ENCODE peak calls at places on chromosomes 16 and 17, in seven cellular contexts. J is PC-3, U is cardiac muscle cell, Q is AG04450, T is gastrocnemius medialis, Y is HCT116, O is transverse colon. H is an unnamed sample. For H3K27me3, the result is how much of the 10 kb centered on the place peaks cover.

GRCh38 chr17:55735784-55736405 is 13.2 kb upstream of the TMEM100 start:
- DNase-seq in Q (no peak), O (peak), Y (peak), J (peak), U (peak), T (no peak), H (no peak)

GRCh38 chr16:1938910-1939309 is 4.1 kb downstream of the MSRB1 start:
- DNase-seq in Q (no peak), U (no peak), T (no peak), Y (no peak), O (no peak), J (no peak), H (no peak)

GRCh38 chr16:47519037-47519436 is 57.9 kb downstream of the PHKB start:
- DNase-seq in O (no peak), Q (no peak), Y (no peak), U (no peak), J (no peak), T (no peak), H (no peak)

GRCh38 chr16:23027386-23027785 is 121.9 kb downstream of the USP31 start:
- DNase-seq in Y (no peak), Q (no peak), O (no peak), J (no peak), T (no peak), U (no peak), H (no peak)

GRCh38 chr17:47225436-47225858 is 16.3 kb downstream of the MYL4 start:
- DNase-seq in J (peak), U (peak), Q (peak), O (peak), Y (peak), T (peak), H (no peak)

GRCh38 chr16:72677662-72678447 is 370.1 kb downstream of the ZFHX3 start:
- DNase-seq in Y (no peak), Q (peak), T (no peak), O (peak), U (no peak), J (peak), H (no peak)

GRCh38 chr16:72110662-72111615 is 17.3 kb downstream of the DHX38 start:
- DNase-seq in J (no peak), Q (no peak), U (no peak), Y (no peak), O (no peak), T (no peak), H (no peak)

GRCh38 chr17:39979021-39979660 is 1.5 kb upstream of the PSMD3 start:
- DNase-seq in Y (no peak), Q (peak), T (no peak), O (no peak), J (peak), U (peak), H (no peak)

GRCh38 chr17:10172241-10172741 is 26.1 kb downstream of the GAS7 start:
- DNase-seq in J (no peak), Y (no peak), O (no peak), U (peak), T (no peak), Q (no peak), H (no peak)

GRCh38 chr17:57480438-57481196 is 224.3 kb downstream of the MSI2 start:
- DNase-seq in T (peak), Q (no peak), Y (no peak), O (no peak), J (peak), U (peak), H (no peak)

GRCh38 chr17:77666881-77667395 is 291.6 kb upstream of the TNRC6C start:
- DNase-seq in Y (no peak), Q (no peak), J (no peak), T (no peak), O (peak), U (no peak), H (no peak)

GRCh38 chr17:77071925-77072490 is 68.8 kb upstream of the SEC14L1 start:
- DNase-seq in T (no peak), Y (no peak), O (no peak), J (no peak), Q (no peak), U (no peak), H (no peak)

GRCh38 chr17:48498168-48498840 is 32.5 kb downstream of the HOXB1 start:
- DNase-seq in U (no peak), J (peak), Q (no peak), Y (no peak), O (no peak), T (no peak), H (no peak)

GRCh38 chr16:47888142-47888541 is 267.7 kb downstream of the ABCC12 start:
- DNase-seq in U (peak), Y (no peak), J (peak), O (no peak), Q (no peak), T (no peak), H (no peak)

GRCh38 chr17:351436-351713 is 1.2 kb downstream of the RPH3AL start:
- DNase-seq in O (no peak), J (no peak), U (no peak), T (no peak), Q (no peak), Y (no peak), H (no peak)

GRCh38 chr16:30117768-30118167 is 4.4 kb upstream of the GDPD3 start:
- DNase-seq in J (no peak), O (no peak), Q (no peak), U (no peak), T (no peak), Y (no peak), H (no peak)

GRCh38 chr16:58428621-58429557 is 36.6 kb downstream of the GINS3 start:
- DNase-seq in T (no peak), U (no peak), Y (no peak), J (no peak), Q (no peak), O (no peak), H (no peak)

GRCh38 chr17:64777413-64778101 is 115.5 kb upstream of the SMURF2 start:
- DNase-seq in T (no peak), Y (no peak), U (no peak), Q (no peak), J (no peak), O (peak), H (peak)

GRCh38 chr17:14756469-14756868 is 455.6 kb downstream of the HS3ST3B1 start:
- DNase-seq in U (no peak), Q (no peak), J (peak), O (no peak), Y (no peak), T (no peak), H (no peak)

GRCh38 chr17:73865825-73866224 is 221.6 kb upstream of the SDK2 start:
- DNase-seq in Y (no peak), U (no peak), T (no peak), O (no peak), J (no peak), Q (no peak), H (peak)

GRCh38 chr16:51140112-51140511 is 11.0 kb downstream of the SALL1 start:
- DNase-seq in Q (no peak), O (no peak), J (no peak), Y (no peak), T (no peak), U (no peak), H (no peak)

GRCh38 chr17:41656249-41657023 is 32.1 kb upstream of the KRT17 start:
- DNase-seq in Y (no peak), T (no peak), J (no peak), O (no peak), Q (no peak), U (no peak), H (no peak)

GRCh38 chr17:48026503-48027321 is 10.9 kb downstream of the COPZ2 start:
- DNase-seq in J (peak), Y (peak), Q (peak), O (peak), T (peak), U (peak), H (peak)

GRCh38 chr17:28371245-28372202 is at the start of gene SARM1:
- DNase-seq in O (peak), U (peak), Q (peak), T (peak), J (no peak), Y (peak), H (peak)

GRCh38 chr17:60675997-60676396 is 1.7 kb upstream of the BCAS3 start:
- DNase-seq in J (no peak), Q (no peak), O (no peak), U (no peak), Y (no peak), T (no peak), H (no peak)

GRCh38 chr17:33013596-33014375 is 22.1 kb downstream of the SPACA3 start:
- DNase-seq in J (no peak), U (no peak), Q (no peak), T (no peak), O (no peak), Y (no peak), H (peak)

GRCh38 chr17:15392326-15392739 is 50.9 kb upstream of the TEKT3 start:
- DNase-seq in O (no peak), U (peak), Y (no peak), T (no peak), J (peak), Q (peak), H (no peak)

GRCh38 chr16:81432899-81433560 is 11.6 kb upstream of the CMIP start:
- DNase-seq in T (no peak), U (no peak), O (no peak), J (no peak), Q (no peak), Y (no peak), H (no peak)

GRCh38 chr17:54754560-54754959 is 146.1 kb upstream of the TOM1L1 start:
- DNase-seq in J (no peak), Q (no peak), U (no peak), O (no peak), Y (peak), T (no peak), H (no peak)

GRCh38 chr16:88633684-88634140 is 4.7 kb upstream of the IL17C start:
- DNase-seq in O (peak), Y (no peak), U (peak), Q (no peak), J (no peak), T (no peak), H (peak)
- H3K27ac ChIP-seq in O (peak), Y (no peak), U (no peak), Q (no peak), J (no peak), T (no peak), H (no peak)

DNA sequence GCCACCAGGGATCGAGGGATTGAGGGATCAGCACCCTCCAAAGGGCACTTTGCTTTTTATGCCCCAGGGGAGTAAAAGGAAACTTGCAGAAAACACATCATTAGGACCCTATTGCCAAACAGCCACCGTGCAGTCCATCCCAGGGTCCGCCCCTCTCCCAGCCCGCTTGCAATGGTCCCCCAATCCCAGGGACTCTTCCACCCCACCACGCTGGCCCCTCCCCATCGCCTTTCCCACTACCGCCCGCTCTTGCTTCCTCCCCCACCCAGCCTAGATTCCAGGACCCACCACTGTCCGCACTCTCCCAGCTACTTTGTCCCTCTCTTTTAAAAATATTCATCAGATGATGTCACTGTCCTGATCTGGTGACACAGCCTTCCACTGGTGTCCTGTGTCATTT is 128.1 kb downstream of the RBFOX3 start:
- DNase-seq in Y (no peak), Q (no peak), J (no peak), U (no peak), T (no peak), O (no peak), H (no peak)
- H3K27me3 ChIP-seq in Y (half or more), Q (under half), J (half or more), U (half or more), T (under half), O (half or more), H (under half)

DNA sequence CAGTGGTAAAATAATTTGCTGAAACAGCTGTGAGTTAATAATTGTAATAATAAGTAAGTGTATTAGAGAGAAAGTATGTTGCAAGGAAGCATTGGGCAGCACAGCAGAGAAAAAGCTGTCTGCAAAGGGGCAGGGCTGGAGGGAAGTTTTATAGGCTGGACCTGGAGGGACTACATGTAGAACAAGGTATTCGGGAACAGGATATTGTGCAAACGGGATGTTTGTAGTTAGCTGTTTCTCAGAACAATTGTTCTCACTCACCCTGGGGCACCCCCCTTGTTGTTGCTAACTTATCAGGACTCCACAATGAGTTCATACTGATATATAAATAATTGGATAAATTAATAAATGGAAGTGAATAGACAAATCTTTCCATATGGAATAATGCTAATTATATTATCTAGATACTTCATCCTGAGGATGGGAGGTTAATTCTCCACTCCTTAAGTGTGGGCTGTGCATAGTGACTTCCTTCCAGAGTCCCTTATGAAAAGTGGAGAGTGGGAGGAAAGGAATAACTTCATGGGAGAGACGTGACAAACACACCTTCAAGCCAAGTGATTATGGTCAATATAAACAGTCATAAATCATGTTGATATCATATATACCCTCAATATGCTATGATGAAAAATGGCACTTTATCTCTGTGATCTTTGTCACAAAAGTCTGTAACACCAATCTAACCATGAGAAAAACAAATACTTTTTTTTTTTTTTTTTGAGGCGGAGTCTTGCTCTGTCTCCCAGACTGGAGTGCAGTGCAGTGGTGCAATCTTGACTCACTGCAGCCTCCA is 85.4 kb downstream of the PPM1E start:
- DNase-seq in U (peak), Y (no peak), Q (no peak), J (peak), O (no peak), T (no peak), H (no peak)
- TF ChIP-seq CTCF in U (no peak), Y (no peak), Q (no peak), J (no peak), O (no peak), T (no peak), H (no peak)

GRCh38 chr17:38350035-38350434 is 1.6 kb upstream of the SOCS7 start:
- DNase-seq in T (no peak), O (no peak), Y (no peak), U (no peak), J (no peak), Q (no peak), H (no peak)
- H3K27ac ChIP-seq in T (no peak), O (no peak), Y (no peak), U (no peak), J (no peak), Q (no peak), H (no peak)

DNA sequence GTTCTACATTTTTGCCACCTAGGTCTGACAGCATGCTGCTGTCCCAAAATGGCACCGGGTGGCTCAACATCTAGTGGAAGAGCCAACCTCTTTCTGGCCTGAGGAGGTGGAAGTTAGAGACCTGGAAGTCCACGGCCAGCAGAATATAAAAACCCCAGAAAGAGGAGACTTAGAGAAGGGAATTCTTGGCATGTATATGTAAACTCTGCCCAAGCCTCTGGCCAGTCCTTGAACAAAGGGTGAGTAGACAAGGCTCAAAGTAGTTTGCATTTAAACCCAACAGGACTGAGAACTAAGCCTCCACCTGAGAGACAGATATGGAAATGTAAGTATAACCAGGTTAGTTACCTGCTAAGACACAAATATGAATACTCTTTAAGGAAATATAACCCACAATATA is 210.3 kb downstream of the GRIN2A start:
- DNase-seq in T (no peak), U (no peak), J (no peak), Y (no peak), Q (no peak), O (no peak), H (no peak)
- H3K27me3 ChIP-seq in T (under half), U (under half), J (under half), Y (under half), Q (under half), O (under half), H (under half)

GRCh38 chr16:78092755-78093154 is 6.7 kb upstream of the WWOX start:
- DNase-seq in O (no peak), Y (no peak), J (no peak), T (no peak), Q (no peak), U (no peak), H (no peak)
- TF ChIP-seq CTCF in O (no peak), Y (no peak), J (no peak), T (no peak), Q (no peak), U (no peak), H (no peak)

GRCh38 chr17:17445296-17445924 is 31.4 kb upstream of the MED9 start:
- DNase-seq in T (no peak), J (no peak), U (no peak), Y (no peak), O (no peak), Q (no peak), H (no peak)
- H3K27ac ChIP-seq in T (peak), J (peak), U (no peak), Y (peak), O (peak), Q (peak), H (no peak)

DNA sequence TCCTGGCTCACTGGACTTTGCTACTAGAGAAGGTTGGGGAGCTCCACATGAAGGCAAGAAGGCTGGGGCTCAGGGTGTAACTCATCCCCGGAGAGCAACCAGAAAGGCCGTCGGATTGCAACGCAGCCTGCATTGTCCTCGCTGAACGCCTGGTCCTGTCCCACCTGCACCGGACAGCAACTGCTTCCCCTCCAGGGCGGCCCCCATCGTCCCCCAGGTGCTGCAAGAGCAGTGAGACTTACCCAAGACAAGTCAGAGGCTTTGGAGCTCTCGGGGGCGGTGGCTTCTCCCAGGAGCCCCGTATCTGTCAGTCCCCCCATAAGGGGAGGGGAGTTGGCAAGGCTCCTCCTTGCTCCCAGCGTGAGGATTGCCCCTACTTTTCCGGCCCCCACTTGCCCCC is 18.4 kb downstream of the METRNL start:
- DNase-seq in T (no peak), J (no peak), Q (no peak), U (no peak), O (no peak), Y (no peak), H (no peak)
- H3K27me3 ChIP-seq in T (under half), J (under half), Q (under half), U (under half), O (under half), Y (under half), H (under half)